ENCODE peak calls at places on chromosome 13, in six cellular contexts. K is right lobe of liver, D is epithelial cell of prostate, C is mesothelial cell of epicardium, L is renal cortical epithelial cell, B is NCI-H1092. V is an unnamed sample.

GRCh38 chr13:50800091-50800739 is 43.3 kb downstream of the DLEU7 start:
- DNase-seq in B (no peak), C (no peak), K (no peak), D (no peak), L (peak), V (no peak)

GRCh38 chr13:79457948-79458347 is 23.0 kb upstream of the NDFIP2 start:
- DNase-seq in L (peak), B (no peak), K (no peak), D (peak), C (no peak), V (peak)

GRCh38 chr13:99979453-99980200 is 2.0 kb upstream of the ZIC2 start:
- DNase-seq in B (peak), D (no peak), C (no peak), L (no peak), K (no peak), V (no peak)

GRCh38 chr13:77896536-77896935 is 22.1 kb downstream of the EDNRB start:
- DNase-seq in D (no peak), B (no peak), C (no peak), K (no peak), L (no peak), V (no peak)

GRCh38 chr13:39765801-39766463 is 110.5 kb downstream of the COG6 start:
- DNase-seq in C (no peak), L (peak), B (peak), D (no peak), K (peak), V (no peak)

GRCh38 chr13:50948576-50948975 is 39.0 kb downstream of the RNASEH2B start:
- DNase-seq in L (peak), D (no peak), K (no peak), B (no peak), C (no peak), V (no peak)

GRCh38 chr13:39040206-39040605 is 1.9 kb downstream of the NHLRC3 start:
- DNase-seq in B (no peak), D (no peak), C (no peak), K (no peak), L (peak), V (no peak)

GRCh38 chr13:21894091-21894490 is 223.2 kb downstream of the FGF9 start:
- DNase-seq in K (no peak), B (peak), C (no peak), D (no peak), L (no peak), V (no peak)

GRCh38 chr13:109616021-109616420 is 170.4 kb downstream of the IRS2 start:
- DNase-seq in D (no peak), C (no peak), L (no peak), K (no peak), B (no peak), V (no peak)

GRCh38 chr13:19957320-19958118 is 1.0 kb upstream of the ZMYM2 start:
- DNase-seq in D (peak), C (peak), L (peak), K (peak), B (peak), V (peak)

GRCh38 chr13:73034901-73035300 is 23.9 kb upstream of the KLF5 start:
- DNase-seq in L (no peak), C (no peak), D (no peak), K (no peak), B (no peak), V (no peak)

GRCh38 chr13:66845393-66845792 is 384.7 kb downstream of the PCDH9 start:
- DNase-seq in L (no peak), D (no peak), C (no peak), K (no peak), B (no peak), V (no peak)

GRCh38 chr13:100298116-100298681 is 209.3 kb downstream of the PCCA start:
- DNase-seq in D (no peak), L (no peak), C (no peak), K (no peak), B (no peak), V (no peak)

GRCh38 chr13:75806101-75806500 is 170.0 kb downstream of the LMO7 start:
- DNase-seq in L (no peak), D (no peak), B (no peak), K (no peak), C (no peak), V (no peak)

GRCh38 chr13:69623973-69624372 is 483.7 kb upstream of the ATXN8OS start:
- DNase-seq in B (no peak), C (no peak), D (no peak), L (no peak), K (no peak), V (no peak)

GRCh38 chr13:27559714-27560113 is 60.6 kb downstream of the LNX2 start:
- DNase-seq in L (peak), C (no peak), K (no peak), B (no peak), D (no peak), V (no peak)

GRCh38 chr13:46476174-46476573 is 76.8 kb upstream of the LRCH1 start:
- DNase-seq in D (no peak), B (no peak), K (no peak), C (no peak), L (no peak), V (no peak)

GRCh38 chr13:107216046-107216715 is 648.2 kb upstream of the ARGLU1 start:
- DNase-seq in L (peak), C (no peak), B (no peak), K (no peak), D (no peak), V (peak)

GRCh38 chr13:51912091-51912490 is 50.3 kb downstream of the CCDC70 start:
- DNase-seq in K (no peak), C (no peak), D (no peak), L (peak), B (peak), V (no peak)

GRCh38 chr13:111951982-111952565 is 114.9 kb upstream of the SOX1 start:
- DNase-seq in L (no peak), B (no peak), K (no peak), C (no peak), D (no peak), V (no peak)